ENCODE peak calls at places on chromosomes 3 and 15, in four cellular contexts. I, L, R and J are unnamed samples. For H3K4me1 and H3K9me3, the result is how much of the 10 kb centered on the place peaks cover.

GRCh38 chr15:58240191-58240932 is 102.2 kb downstream of the AQP9 start:
- DNase-seq in R (no peak), I (no peak), L (no peak), J (no peak)

GRCh38 chr3:2589336-2589969 is 490.8 kb downstream of the CNTN4 start:
- DNase-seq in I (no peak), R (no peak), L (no peak), J (no peak)

GRCh38 chr3:66041116-66041515 is 2.4 kb upstream of the MAGI1 start:
- DNase-seq in L (peak), R (no peak), I (no peak), J (no peak)

GRCh38 chr3:118682916-118683315 is 351.7 kb downstream of the IGSF11 start:
- DNase-seq in L (no peak), I (no peak), R (no peak), J (no peak)

GRCh38 chr3:40382617-40382979 is 4.4 kb upstream of the ENTPD3 start:
- DNase-seq in I (no peak), L (no peak), R (no peak), J (no peak)

GRCh38 chr15:91258436-91258779 is 158.4 kb downstream of the SV2B start:
- DNase-seq in I (no peak), R (no peak), L (no peak), J (no peak)

GRCh38 chr15:90006217-90007088 is 5.3 kb downstream of the ZNF710 start:
- DNase-seq in R (no peak), I (no peak), L (no peak), J (no peak)

GRCh38 chr3:53162672-53163458 is 1.9 kb downstream of the PRKCD start:
- DNase-seq in R (peak), I (no peak), L (no peak), J (no peak)

GRCh38 chr15:71149645-71150557 is 34.6 kb downstream of the THSD4 start:
- DNase-seq in L (no peak), R (peak), I (no peak), J (no peak)

GRCh38 chr3:66400381-66401156 is 100.3 kb downstream of the LRIG1 start:
- DNase-seq in R (no peak), L (no peak), I (no peak), J (no peak)

GRCh38 chr3:143302638-143303171 is 183.1 kb downstream of the CHST2 start:
- DNase-seq in R (no peak), L (peak), I (no peak), J (no peak)

GRCh38 chr15:90225504-90226234 is 8.1 kb downstream of the CIB1 start:
- DNase-seq in L (no peak), R (no peak), I (no peak), J (no peak)

GRCh38 chr3:184694694-184695093 is 17.2 kb downstream of the MAGEF1 start:
- DNase-seq in L (no peak), R (no peak), I (no peak), J (no peak)

GRCh38 chr3:72458365-72458764 is 389.9 kb downstream of the SHQ1 start:
- DNase-seq in I (no peak), L (no peak), R (no peak), J (no peak)

GRCh38 chr3:62727981-62728380 is 147.2 kb downstream of the CADPS start:
- DNase-seq in I (no peak), L (no peak), R (no peak), J (no peak)

GRCh38 chr3:197001972-197002700 is 27.5 kb downstream of the MELTF start:
- DNase-seq in L (peak), R (peak), I (no peak), J (no peak)

GRCh38 chr15:24150542-24150941 is 463.4 kb upstream of the NDN start:
- DNase-seq in R (no peak), L (no peak), I (no peak), J (no peak)

GRCh38 chr3:190586631-190587000 is 72.7 kb downstream of the IL1RAP start:
- DNase-seq in L (peak), I (no peak), R (no peak), J (no peak)

GRCh38 chr3:184003187-184003967 is 14.3 kb downstream of the ABCC5 start:
- DNase-seq in I (no peak), R (no peak), L (peak), J (no peak)

GRCh38 chr3:127017229-127017628 is 34.3 kb downstream of the PLXNA1 start:
- DNase-seq in I (no peak), L (no peak), R (no peak), J (no peak)
- H3K27ac ChIP-seq in I (no peak), L (no peak), R (no peak), J (peak)

GRCh38 chr15:98722645-98723044 is 74.3 kb downstream of the IGF1R start:
- DNase-seq in L (no peak), I (no peak), R (no peak), J (no peak)
- H3K4me1 ChIP-seq in L (half or more), I (under half), R (half or more), J (half or more)

GRCh38 chr3:134353831-134354611 is 20.2 kb downstream of the AMOTL2 start:
- DNase-seq in I (no peak), L (peak), R (peak), J (no peak)
- H3K9me3 ChIP-seq in I (under half), L (under half), R (under half), J (under half)

DNA sequence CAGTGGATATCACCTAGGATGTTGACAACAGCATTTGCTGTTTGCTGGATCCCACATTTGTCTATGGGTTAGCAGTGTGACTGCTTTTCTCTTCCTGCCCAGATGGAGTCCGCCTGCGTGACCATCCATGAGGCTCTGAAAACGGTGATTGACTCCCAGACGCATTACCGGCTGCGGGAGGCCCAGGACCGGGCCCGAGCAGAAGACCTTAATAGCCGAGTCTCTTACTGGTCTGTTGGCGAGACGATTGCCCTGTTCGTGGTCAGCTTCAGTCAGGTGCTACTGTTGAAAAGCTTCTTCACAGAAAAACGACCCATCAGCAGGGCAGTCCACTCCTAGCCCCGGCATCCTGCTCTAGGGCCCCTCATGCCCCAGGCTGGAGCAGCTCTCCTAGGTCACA is 11.0 kb downstream of the TMED3 start:
- DNase-seq in I (no peak), L (no peak), R (no peak), J (no peak)
- H3K27ac ChIP-seq in I (no peak), L (no peak), R (no peak), J (no peak)